ENCODE peak calls at places on chromosomes 13 and 19, in seven cellular contexts. One of them, this sample, is unnamed.

GRCh38 chr19:49290517-49290916 is 34.5 kb downstream of the SLC6A16 start:
- DNase-seq in renal cortical epithelial cell: no peak
- DNase-seq in transverse colon: no peak
- DNase-seq in ELR: no peak
- DNase-seq in hypothalamus: no peak
- DNase-seq in AG20443: no peak
- DNase-seq in lower lobe of right lung: no peak
- DNase-seq in this sample: no peak

GRCh38 chr13:50156722-50157121 is 141.5 kb downstream of the KCNRG start:
- DNase-seq in renal cortical epithelial cell: no peak
- DNase-seq in transverse colon: no peak
- DNase-seq in ELR: no peak
- DNase-seq in hypothalamus: no peak
- DNase-seq in AG20443: no peak
- DNase-seq in lower lobe of right lung: no peak
- DNase-seq in this sample: no peak

GRCh38 chr19:31418692-31419430 is 69.6 kb upstream of the TSHZ3 start:
- DNase-seq in renal cortical epithelial cell: no peak
- DNase-seq in transverse colon: no peak
- DNase-seq in ELR: no peak
- DNase-seq in hypothalamus: no peak
- DNase-seq in AG20443: no peak
- DNase-seq in lower lobe of right lung: no peak
- DNase-seq in this sample: no peak

GRCh38 chr13:109369357-109370052 is 416.9 kb downstream of the IRS2 start:
- DNase-seq in renal cortical epithelial cell: no peak
- DNase-seq in transverse colon: no peak
- DNase-seq in ELR: no peak
- DNase-seq in hypothalamus: peak
- DNase-seq in AG20443: no peak
- DNase-seq in lower lobe of right lung: no peak
- DNase-seq in this sample: no peak

GRCh38 chr13:27276188-27276587 is 5.6 kb downstream of the RASL11A start:
- DNase-seq in renal cortical epithelial cell: no peak
- DNase-seq in transverse colon: no peak
- DNase-seq in ELR: no peak
- DNase-seq in hypothalamus: no peak
- DNase-seq in AG20443: peak
- DNase-seq in lower lobe of right lung: no peak
- DNase-seq in this sample: no peak

GRCh38 chr13:109761695-109762094 is 24.7 kb downstream of the IRS2 start:
- DNase-seq in renal cortical epithelial cell: no peak
- DNase-seq in transverse colon: no peak
- DNase-seq in ELR: no peak
- DNase-seq in hypothalamus: no peak
- DNase-seq in AG20443: no peak
- DNase-seq in lower lobe of right lung: no peak
- DNase-seq in this sample: peak

GRCh38 chr19:38032151-38032550 is 125.1 kb downstream of the SIPA1L3 start:
- DNase-seq in renal cortical epithelial cell: peak
- DNase-seq in transverse colon: no peak
- DNase-seq in ELR: no peak
- DNase-seq in hypothalamus: no peak
- DNase-seq in AG20443: no peak
- DNase-seq in lower lobe of right lung: no peak
- DNase-seq in this sample: no peak

GRCh38 chr13:84086847-84087162 is 204.5 kb upstream of the SLITRK1 start:
- DNase-seq in renal cortical epithelial cell: no peak
- DNase-seq in transverse colon: no peak
- DNase-seq in ELR: no peak
- DNase-seq in hypothalamus: no peak
- DNase-seq in AG20443: no peak
- DNase-seq in lower lobe of right lung: no peak
- DNase-seq in this sample: no peak

GRCh38 chr19:6458695-6459355 is 767 bp downstream of the SLC25A23 start:
- DNase-seq in renal cortical epithelial cell: no peak
- DNase-seq in transverse colon: peak
- DNase-seq in ELR: no peak
- DNase-seq in hypothalamus: no peak
- DNase-seq in AG20443: no peak
- DNase-seq in lower lobe of right lung: no peak
- DNase-seq in this sample: no peak

GRCh38 chr13:23724196-23724970 is 154.2 kb downstream of the TNFRSF19 start:
- DNase-seq in renal cortical epithelial cell: no peak
- DNase-seq in transverse colon: no peak
- DNase-seq in ELR: peak
- DNase-seq in hypothalamus: no peak
- DNase-seq in AG20443: no peak
- DNase-seq in lower lobe of right lung: no peak
- DNase-seq in this sample: peak

GRCh38 chr19:55439052-55439451 is 4.0 kb downstream of the SHISA7 start:
- DNase-seq in renal cortical epithelial cell: no peak
- DNase-seq in transverse colon: no peak
- DNase-seq in ELR: no peak
- DNase-seq in hypothalamus: no peak
- DNase-seq in AG20443: no peak
- DNase-seq in lower lobe of right lung: no peak
- DNase-seq in this sample: no peak

GRCh38 chr19:50669319-50670101 is 20.3 kb downstream of the C19orf81 start:
- DNase-seq in renal cortical epithelial cell: peak
- DNase-seq in transverse colon: peak
- DNase-seq in ELR: peak
- DNase-seq in hypothalamus: peak
- DNase-seq in AG20443: peak
- DNase-seq in lower lobe of right lung: no peak
- DNase-seq in this sample: no peak

GRCh38 chr13:83881917-83882625 is at the start of gene SLITRK1:
- DNase-seq in renal cortical epithelial cell: peak
- DNase-seq in transverse colon: no peak
- DNase-seq in ELR: peak
- DNase-seq in hypothalamus: peak
- DNase-seq in AG20443: peak
- DNase-seq in lower lobe of right lung: peak
- DNase-seq in this sample: peak

GRCh38 chr13:23579886-23580706 is 9.9 kb downstream of the TNFRSF19 start:
- DNase-seq in renal cortical epithelial cell: no peak
- DNase-seq in transverse colon: no peak
- DNase-seq in ELR: peak
- DNase-seq in hypothalamus: no peak
- DNase-seq in AG20443: no peak
- DNase-seq in lower lobe of right lung: no peak
- DNase-seq in this sample: peak

GRCh38 chr19:46975918-46976782 is 43.5 kb upstream of the NPAS1 start:
- DNase-seq in renal cortical epithelial cell: peak
- DNase-seq in transverse colon: peak
- DNase-seq in ELR: peak
- DNase-seq in hypothalamus: peak
- DNase-seq in AG20443: peak
- DNase-seq in lower lobe of right lung: peak
- DNase-seq in this sample: peak

GRCh38 chr19:18675779-18676178 is 7.7 kb upstream of the CRTC1 start:
- DNase-seq in renal cortical epithelial cell: no peak
- DNase-seq in transverse colon: no peak
- DNase-seq in ELR: peak
- DNase-seq in hypothalamus: no peak
- DNase-seq in AG20443: no peak
- DNase-seq in lower lobe of right lung: no peak
- DNase-seq in this sample: no peak

This sample was measured in bronchial epithelial cell.